ENCODE peak calls at places on chromosomes 7 and 10, in six cellular contexts. One of them, this sample, is unnamed.
A peak's percentile ranks its signal among the peaks of the same experiment; 100 is the strongest.

GRCh38 chr10:110569120-110569519 is 1.6 kb downstream of the SMC3 start:
- DNase-seq in fibroblast of lung: no peak
- DNase-seq in pancreas: no peak
- DNase-seq in mucosa of descending colon: no peak
- DNase-seq in colonic mucosa: no peak
- DNase-seq in fibroblast of the aortic adventitia: no peak
- DNase-seq in this sample: no peak

GRCh38 chr7:53642361-53642760 is 606.9 kb downstream of the POM121L12 start:
- DNase-seq in fibroblast of lung: peak; percentile 30
- DNase-seq in pancreas: no peak
- DNase-seq in mucosa of descending colon: no peak
- DNase-seq in colonic mucosa: no peak
- DNase-seq in fibroblast of the aortic adventitia: no peak
- DNase-seq in this sample: no peak

GRCh38 chr7:16347461-16348192 is 73.7 kb downstream of the CRPPA start:
- DNase-seq in fibroblast of lung: peak; percentile 68
- DNase-seq in pancreas: no peak
- DNase-seq in mucosa of descending colon: no peak
- DNase-seq in colonic mucosa: no peak
- DNase-seq in fibroblast of the aortic adventitia: peak; percentile 35
- DNase-seq in this sample: no peak

GRCh38 chr10:68202965-68203358 is 29.0 kb downstream of the ATOH7 start:
- DNase-seq in fibroblast of lung: peak; percentile 79
- DNase-seq in pancreas: no peak
- DNase-seq in mucosa of descending colon: no peak
- DNase-seq in colonic mucosa: no peak
- DNase-seq in fibroblast of the aortic adventitia: peak; percentile 28
- DNase-seq in this sample: no peak

GRCh38 chr10:132417957-132418441 is 21.0 kb downstream of the PWWP2B start:
- DNase-seq in fibroblast of lung: no peak
- DNase-seq in pancreas: no peak
- DNase-seq in mucosa of descending colon: peak; percentile 81
- DNase-seq in colonic mucosa: no peak
- DNase-seq in fibroblast of the aortic adventitia: no peak
- DNase-seq in this sample: no peak

GRCh38 chr7:157518514-157519175 is 181.8 kb downstream of the DNAJB6 start:
- DNase-seq in fibroblast of lung: no peak
- DNase-seq in pancreas: no peak
- DNase-seq in mucosa of descending colon: peak; percentile 15
- DNase-seq in colonic mucosa: no peak
- DNase-seq in fibroblast of the aortic adventitia: no peak
- DNase-seq in this sample: no peak

GRCh38 chr7:99975782-99976521 is at the start of gene AZGP1:
- DNase-seq in fibroblast of lung: no peak
- DNase-seq in pancreas: peak; percentile 71
- DNase-seq in mucosa of descending colon: no peak
- DNase-seq in colonic mucosa: no peak
- DNase-seq in fibroblast of the aortic adventitia: no peak
- DNase-seq in this sample: no peak

GRCh38 chr7:64655811-64656210 is 10.1 kb upstream of the ZNF107 start:
- DNase-seq in fibroblast of lung: no peak
- DNase-seq in pancreas: no peak
- DNase-seq in mucosa of descending colon: no peak
- DNase-seq in colonic mucosa: no peak
- DNase-seq in fibroblast of the aortic adventitia: no peak
- DNase-seq in this sample: no peak

GRCh38 chr7:150945853-150946825 is 32.0 kb downstream of the KCNH2 start:
- DNase-seq in fibroblast of lung: peak; percentile 62
- DNase-seq in pancreas: no peak
- DNase-seq in mucosa of descending colon: no peak
- DNase-seq in colonic mucosa: no peak
- DNase-seq in fibroblast of the aortic adventitia: no peak
- DNase-seq in this sample: no peak

GRCh38 chr7:73521636-73522080 is 435 bp downstream of the BAZ1B start:
- DNase-seq in fibroblast of lung: peak; percentile 47
- DNase-seq in pancreas: no peak
- DNase-seq in mucosa of descending colon: no peak
- DNase-seq in colonic mucosa: peak; percentile 77
- DNase-seq in fibroblast of the aortic adventitia: peak; percentile 8
- DNase-seq in this sample: no peak

GRCh38 chr10:72316748-72317435 is 37.8 kb downstream of the DNAJB12 start:
- DNase-seq in fibroblast of lung: no peak
- DNase-seq in pancreas: peak; percentile 77
- DNase-seq in mucosa of descending colon: peak; percentile 91
- DNase-seq in colonic mucosa: peak; percentile 88
- DNase-seq in fibroblast of the aortic adventitia: no peak
- DNase-seq in this sample: peak; percentile 41

GRCh38 chr7:5682889-5683670 is 98.4 kb downstream of the RNF216 start:
- DNase-seq in fibroblast of lung: no peak
- DNase-seq in pancreas: no peak
- DNase-seq in mucosa of descending colon: no peak
- DNase-seq in colonic mucosa: no peak
- DNase-seq in fibroblast of the aortic adventitia: no peak
- DNase-seq in this sample: no peak

GRCh38 chr10:132246296-132246695 is 59.5 kb downstream of the DPYSL4 start:
- DNase-seq in fibroblast of lung: no peak
- DNase-seq in pancreas: no peak
- DNase-seq in mucosa of descending colon: no peak
- DNase-seq in colonic mucosa: no peak
- DNase-seq in fibroblast of the aortic adventitia: no peak
- DNase-seq in this sample: no peak

GRCh38 chr7:194996-195829 is 2.8 kb downstream of the FAM20C start:
- DNase-seq in fibroblast of lung: peak; percentile 63
- DNase-seq in pancreas: no peak
- DNase-seq in mucosa of descending colon: no peak
- DNase-seq in colonic mucosa: no peak
- DNase-seq in fibroblast of the aortic adventitia: peak; percentile 54
- DNase-seq in this sample: no peak

GRCh38 chr7:151137841-151138540 is 29.5 kb downstream of the GBX1 start:
- DNase-seq in fibroblast of lung: no peak
- DNase-seq in pancreas: peak; percentile 13
- DNase-seq in mucosa of descending colon: no peak
- DNase-seq in colonic mucosa: no peak
- DNase-seq in fibroblast of the aortic adventitia: no peak
- DNase-seq in this sample: no peak

GRCh38 chr10:6204063-6204340 is 1.3 kb downstream of the PFKFB3 start:
- DNase-seq in fibroblast of lung: peak; percentile 38
- DNase-seq in pancreas: peak; percentile 52
- DNase-seq in mucosa of descending colon: peak; percentile 73
- DNase-seq in colonic mucosa: peak; percentile 59
- DNase-seq in fibroblast of the aortic adventitia: no peak
- DNase-seq in this sample: peak; percentile 56

DNA sequence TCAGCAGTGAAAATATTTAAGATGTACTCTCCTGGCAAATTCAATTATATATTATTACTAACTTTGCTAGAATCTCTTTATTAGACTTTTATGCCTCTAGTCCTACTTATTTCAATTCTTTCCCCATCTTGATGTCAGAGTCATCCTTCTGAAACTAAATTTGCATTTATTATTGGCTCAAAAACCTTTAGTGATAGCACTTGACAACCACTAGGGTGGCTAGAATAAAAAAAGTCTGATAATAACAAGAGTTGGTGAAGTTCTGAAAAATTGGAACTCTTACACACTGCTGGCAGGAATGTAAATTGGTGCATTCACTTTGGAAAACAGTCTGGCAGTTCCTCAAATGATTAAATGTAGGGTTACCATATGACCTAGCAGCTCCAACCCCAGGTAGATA is 73.8 kb downstream of the LSMEM1 start:
- DNase-seq in fibroblast of lung: no peak
- DNase-seq in pancreas: no peak
- DNase-seq in mucosa of descending colon: no peak
- DNase-seq in colonic mucosa: no peak
- DNase-seq in fibroblast of the aortic adventitia: no peak
- DNase-seq in this sample: no peak
- TF ChIP-seq CTCF in fibroblast of lung: no peak
- TF ChIP-seq CTCF in pancreas: no peak
- TF ChIP-seq CTCF in mucosa of descending colon: no peak
- TF ChIP-seq CTCF in colonic mucosa: no peak
- TF ChIP-seq CTCF in fibroblast of the aortic adventitia: peak; percentile 17
- TF ChIP-seq CTCF in this sample: no peak

DNA sequence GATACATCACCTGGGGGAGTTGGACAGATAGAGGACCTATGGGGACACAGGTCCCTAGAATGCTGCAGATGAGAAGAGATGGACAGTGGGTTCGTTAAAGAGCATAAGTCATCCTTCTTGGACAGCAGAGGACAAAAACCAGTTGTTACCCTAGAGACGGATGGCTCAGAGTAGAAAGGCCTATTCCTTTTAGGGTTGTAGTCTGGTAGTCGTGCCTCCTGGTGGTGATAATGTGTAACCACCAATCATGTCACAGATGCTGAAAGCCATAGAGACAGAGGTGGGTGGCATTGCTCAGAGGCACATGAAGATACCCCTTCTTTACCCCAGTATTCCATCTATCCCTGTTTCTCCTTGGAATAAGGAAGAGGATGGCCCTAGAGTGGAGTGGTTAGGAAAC is 554.6 kb downstream of the SORCS1 start:
- DNase-seq in fibroblast of lung: no peak
- DNase-seq in pancreas: no peak
- DNase-seq in mucosa of descending colon: no peak
- DNase-seq in colonic mucosa: no peak
- DNase-seq in fibroblast of the aortic adventitia: no peak
- DNase-seq in this sample: no peak
- TF ChIP-seq CTCF in fibroblast of lung: peak; percentile 14
- TF ChIP-seq CTCF in pancreas: no peak
- TF ChIP-seq CTCF in mucosa of descending colon: no peak
- TF ChIP-seq CTCF in colonic mucosa: no peak
- TF ChIP-seq CTCF in fibroblast of the aortic adventitia: peak; percentile 13
- TF ChIP-seq CTCF in this sample: no peak

GRCh38 chr10:14952851-14953451 is 945 bp downstream of the DCLRE1C start:
- DNase-seq in fibroblast of lung: peak; percentile 21
- DNase-seq in pancreas: no peak
- DNase-seq in mucosa of descending colon: no peak
- DNase-seq in colonic mucosa: no peak
- DNase-seq in fibroblast of the aortic adventitia: no peak
- DNase-seq in this sample: no peak
- TF ChIP-seq CTCF in fibroblast of lung: no peak
- TF ChIP-seq CTCF in pancreas: no peak
- TF ChIP-seq CTCF in mucosa of descending colon: no peak
- TF ChIP-seq CTCF in colonic mucosa: no peak
- TF ChIP-seq CTCF in fibroblast of the aortic adventitia: peak; percentile 30
- TF ChIP-seq CTCF in this sample: no peak

GRCh38 chr10:121696854-121697253 is 98.6 kb upstream of the FGFR2 start:
- DNase-seq in fibroblast of lung: no peak
- DNase-seq in pancreas: no peak
- DNase-seq in mucosa of descending colon: no peak
- DNase-seq in colonic mucosa: peak; percentile 70
- DNase-seq in fibroblast of the aortic adventitia: no peak
- DNase-seq in this sample: no peak
- TF ChIP-seq CTCF in fibroblast of lung: no peak
- TF ChIP-seq CTCF in pancreas: no peak
- TF ChIP-seq CTCF in mucosa of descending colon: no peak
- TF ChIP-seq CTCF in colonic mucosa: peak; percentile 33
- TF ChIP-seq CTCF in fibroblast of the aortic adventitia: peak; percentile 12
- TF ChIP-seq CTCF in this sample: peak; percentile 54

GRCh38 chr7:142925413-142925812 is 8.1 kb downstream of the TRPV5 start:
- DNase-seq in fibroblast of lung: no peak
- DNase-seq in pancreas: no peak
- DNase-seq in mucosa of descending colon: no peak
- DNase-seq in colonic mucosa: no peak
- DNase-seq in fibroblast of the aortic adventitia: no peak
- DNase-seq in this sample: no peak
- TF ChIP-seq CTCF in fibroblast of lung: no peak
- TF ChIP-seq CTCF in pancreas: no peak
- TF ChIP-seq CTCF in mucosa of descending colon: no peak
- TF ChIP-seq CTCF in colonic mucosa: no peak
- TF ChIP-seq CTCF in fibroblast of the aortic adventitia: no peak
- TF ChIP-seq CTCF in this sample: peak; percentile 26